ENCODE peak calls at places on chromosomes 13 and 19, in four cellular contexts. One of them, this sample, is unnamed.

GRCh38 chr19:48249502-48250014 is 6.2 kb downstream of the CARD8 start:
- DNase-seq in ovary: no peak
- DNase-seq in heart left ventricle: peak; percentile 69
- DNase-seq in body of pancreas: peak; percentile 58
- DNase-seq in this sample: peak; percentile 28

GRCh38 chr13:55440465-55441085 is 1700.1 kb upstream of the PRR20A start:
- DNase-seq in heart left ventricle: no peak
- DNase-seq in body of pancreas: no peak
- DNase-seq in ovary: no peak
- DNase-seq in this sample: no peak

GRCh38 chr19:7961930-7962626 is 18.6 kb upstream of the TIMM44 start:
- DNase-seq in body of pancreas: no peak
- DNase-seq in heart left ventricle: no peak
- DNase-seq in ovary: no peak
- DNase-seq in this sample: no peak

GRCh38 chr13:59364508-59365187 is 799.1 kb downstream of the DIAPH3 start:
- DNase-seq in heart left ventricle: no peak
- DNase-seq in body of pancreas: peak; percentile 6
- DNase-seq in ovary: no peak
- DNase-seq in this sample: no peak

GRCh38 chr19:6832412-6832811 is 55.0 kb upstream of the ADGRE1 start:
- DNase-seq in ovary: no peak
- DNase-seq in heart left ventricle: no peak
- DNase-seq in body of pancreas: no peak
- DNase-seq in this sample: no peak

GRCh38 chr13:76692326-76692725 is 193.9 kb downstream of the KCTD12 start:
- DNase-seq in body of pancreas: no peak
- DNase-seq in heart left ventricle: no peak
- DNase-seq in ovary: no peak
- DNase-seq in this sample: no peak

GRCh38 chr13:111474136-111475002 is 153.9 kb downstream of the TEX29 start:
- DNase-seq in ovary: no peak
- DNase-seq in body of pancreas: peak; percentile 32
- DNase-seq in heart left ventricle: no peak
- DNase-seq in this sample: no peak

GRCh38 chr13:40186041-40186440 is 480.4 kb downstream of the FOXO1 start:
- DNase-seq in ovary: no peak
- DNase-seq in heart left ventricle: no peak
- DNase-seq in body of pancreas: no peak
- DNase-seq in this sample: no peak

GRCh38 chr13:64770743-64771142 is 2459.4 kb downstream of the PCDH9 start:
- DNase-seq in body of pancreas: no peak
- DNase-seq in ovary: no peak
- DNase-seq in heart left ventricle: no peak
- DNase-seq in this sample: no peak

GRCh38 chr13:101150998-101151397 is 265.3 kb downstream of the NALCN start:
- DNase-seq in ovary: no peak
- DNase-seq in heart left ventricle: no peak
- DNase-seq in body of pancreas: peak; percentile 7
- DNase-seq in this sample: no peak

GRCh38 chr19:17948967-17949930 is 16.4 kb downstream of the CCDC124 start:
- DNase-seq in body of pancreas: no peak
- DNase-seq in ovary: peak; percentile 60
- DNase-seq in heart left ventricle: no peak
- DNase-seq in this sample: no peak

GRCh38 chr19:18879579-18880373 is 16.2 kb downstream of the CERS1 start:
- DNase-seq in ovary: peak; percentile 24
- DNase-seq in heart left ventricle: no peak
- DNase-seq in body of pancreas: peak; percentile 35
- DNase-seq in this sample: no peak

GRCh38 chr13:33321686-33322473 is 36.3 kb upstream of the STARD13 start:
- DNase-seq in ovary: no peak
- DNase-seq in heart left ventricle: no peak
- DNase-seq in body of pancreas: no peak
- DNase-seq in this sample: no peak

GRCh38 chr13:77415253-77416127 is 88.6 kb upstream of the MYCBP2 start:
- DNase-seq in heart left ventricle: no peak
- DNase-seq in ovary: no peak
- DNase-seq in body of pancreas: no peak
- DNase-seq in this sample: no peak

GRCh38 chr19:45103625-45104319 is 10.8 kb downstream of the PPP1R37 start:
- DNase-seq in ovary: no peak
- DNase-seq in body of pancreas: peak; percentile 64
- DNase-seq in heart left ventricle: peak; percentile 44
- DNase-seq in this sample: no peak
- H3K27ac ChIP-seq in ovary: no peak overlapping the region
- H3K27ac ChIP-seq in body of pancreas: peak overlapping the region; percentile 70
- H3K27ac ChIP-seq in heart left ventricle: peak overlapping the region; percentile 74
- H3K27ac ChIP-seq in this sample: no peak overlapping the region

DNA sequence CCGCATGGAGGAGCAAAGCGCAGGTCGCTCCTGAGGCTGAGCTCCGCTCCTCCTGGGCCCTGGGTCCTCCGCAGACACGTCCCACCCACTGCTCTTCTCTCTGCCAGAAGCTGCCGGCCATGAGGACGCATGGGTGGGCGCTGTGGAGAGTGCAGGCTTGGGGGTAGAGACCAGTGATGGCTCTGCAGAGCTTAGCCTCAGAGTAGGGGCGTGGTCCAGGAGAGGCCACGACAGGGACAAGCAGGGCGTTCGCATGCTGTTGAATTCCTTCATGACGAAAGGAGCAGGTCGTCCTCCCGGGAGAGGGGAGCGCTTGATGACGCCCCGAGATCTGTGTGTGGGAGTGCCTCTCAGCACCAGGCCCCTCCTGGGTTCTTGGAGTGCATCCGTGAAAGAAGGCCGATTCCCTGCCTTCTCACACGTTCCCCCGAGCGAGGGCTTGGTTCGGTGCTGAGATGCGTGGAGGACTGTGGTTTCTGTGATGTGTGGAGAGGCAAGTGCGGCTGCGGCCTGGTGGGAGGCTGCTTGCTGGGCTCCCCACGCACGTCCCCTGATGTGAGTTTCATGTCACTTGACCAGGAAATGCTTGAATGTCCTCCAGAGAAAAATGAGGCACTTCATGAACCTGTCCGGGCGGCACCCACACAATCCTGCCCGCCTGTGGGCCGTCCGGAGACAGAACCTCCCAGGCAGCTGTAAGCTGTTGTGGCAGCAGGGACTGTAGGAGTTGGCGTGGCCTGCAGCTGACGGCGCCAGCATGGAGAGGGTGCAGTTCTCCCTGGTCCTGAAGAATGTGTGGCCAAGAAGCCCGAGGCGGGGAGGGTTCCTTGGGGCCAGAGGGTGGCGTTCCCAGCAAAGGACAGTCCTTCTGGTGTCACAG is 4.5 kb downstream of the SF3A2 start:
- DNase-seq in heart left ventricle: no peak
- DNase-seq in body of pancreas: no peak
- DNase-seq in ovary: no peak
- DNase-seq in this sample: no peak
- H3K4me1 ChIP-seq in heart left ventricle: peaks cover 62% of the 10 kb centered on the region
- H3K4me1 ChIP-seq in body of pancreas: peaks cover 53% of the 10 kb centered on the region
- H3K4me1 ChIP-seq in ovary: peaks cover 25% of the 10 kb centered on the region
- H3K4me1 ChIP-seq in this sample: peaks cover 62% of the 10 kb centered on the region

GRCh38 chr13:45700971-45701900 is 884 bp upstream of the CBY2 start:
- DNase-seq in ovary: no peak
- DNase-seq in body of pancreas: no peak
- DNase-seq in heart left ventricle: no peak
- DNase-seq in this sample: no peak
- TF ChIP-seq POLR2A in ovary: no peak
- TF ChIP-seq POLR2A in body of pancreas: no peak
- TF ChIP-seq POLR2A in heart left ventricle: no peak
- TF ChIP-seq POLR2A in this sample: no peak

GRCh38 chr19:55113570-55114039 is 3.8 kb downstream of the PPP1R12C start:
- DNase-seq in body of pancreas: peak; percentile 90
- DNase-seq in ovary: peak; percentile 88
- DNase-seq in heart left ventricle: peak; percentile 97
- DNase-seq in this sample: peak; percentile 73
- H3K27ac ChIP-seq in body of pancreas: peak overlapping the region; percentile 67
- H3K27ac ChIP-seq in ovary: peak overlapping the region; percentile 87
- H3K27ac ChIP-seq in heart left ventricle: peak overlapping the region; percentile 98
- H3K27ac ChIP-seq in this sample: peak overlapping the region; percentile 86

DNA sequence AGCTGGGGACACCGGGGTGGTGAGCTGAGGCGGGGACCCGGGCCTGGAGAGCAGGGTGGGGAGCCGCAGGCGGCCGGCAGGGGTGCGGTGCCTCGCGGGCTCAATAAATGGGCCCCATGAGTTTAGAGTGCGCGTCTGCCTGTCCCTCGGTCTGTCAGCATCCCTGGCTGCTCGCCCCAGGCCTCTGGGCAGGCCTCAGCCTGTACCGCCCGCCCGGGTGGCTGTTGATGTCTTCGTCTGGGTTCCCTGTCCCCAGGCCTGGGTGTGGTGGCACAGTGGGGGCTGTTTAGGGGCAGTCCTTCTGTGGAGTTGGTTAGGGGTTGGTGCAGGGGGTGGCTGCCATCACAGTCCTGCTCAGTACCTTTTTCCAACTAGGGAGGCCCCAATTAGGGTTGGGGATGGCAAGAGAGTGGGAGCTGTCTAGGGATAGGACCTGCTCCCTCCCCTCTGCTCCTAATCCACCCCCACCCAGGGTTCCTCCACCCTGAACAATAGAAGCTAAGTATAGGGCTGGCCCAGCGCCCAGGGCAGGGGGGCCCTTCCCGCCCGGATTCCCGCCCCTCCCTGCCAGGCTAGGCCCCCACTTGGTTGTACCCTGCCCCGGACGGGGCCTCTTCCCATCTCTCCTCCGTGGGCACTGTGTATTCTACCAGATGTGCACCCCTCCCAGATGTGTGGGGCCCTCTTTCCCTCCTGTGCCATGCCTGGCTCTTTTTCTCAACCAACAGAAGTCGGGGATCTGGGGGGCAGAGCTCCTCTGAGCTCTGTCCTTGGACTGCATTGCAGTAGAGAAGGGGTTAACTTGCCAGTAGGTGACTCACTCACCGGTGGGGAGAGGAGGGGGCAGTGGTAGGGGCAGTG is 12.4 kb downstream of the CIC start:
- DNase-seq in heart left ventricle: peak; percentile 88
- DNase-seq in body of pancreas: peak; percentile 54
- DNase-seq in ovary: peak; percentile 76
- DNase-seq in this sample: no peak
- H3K4me1 ChIP-seq in heart left ventricle: peaks cover 86% of the 10 kb centered on the region
- H3K4me1 ChIP-seq in body of pancreas: peaks cover 80% of the 10 kb centered on the region
- H3K4me1 ChIP-seq in ovary: peaks cover 32% of the 10 kb centered on the region
- H3K4me1 ChIP-seq in this sample: peaks cover 80% of the 10 kb centered on the region

GRCh38 chr19:46859637-46860124 is 1.1 kb upstream of the ARHGAP35 start:
- DNase-seq in body of pancreas: peak; percentile 69
- DNase-seq in ovary: peak; percentile 77
- DNase-seq in heart left ventricle: peak; percentile 80
- DNase-seq in this sample: peak; percentile 76
- TF ChIP-seq POLR2A in body of pancreas: no peak
- TF ChIP-seq POLR2A in ovary: no peak
- TF ChIP-seq POLR2A in heart left ventricle: no peak
- TF ChIP-seq POLR2A in this sample: no peak

This sample was measured in gastrocnemius medialis.